ENCODE peak calls at places on chromosomes 11 and 22, in six cellular contexts. T is AG04449, O is bronchial epithelial cell, V is GM12865, S is AG09309, F is A549. Y is an unnamed sample.
A peak's percentile ranks its signal among the peaks of the same experiment; 100 is the strongest.

GRCh38 chr11:13030857-13031256 is 21.7 kb downstream of the RASSF10 start:
- DNase-seq in F (no peak), O (peak; percentile 44), V (no peak), S (no peak), T (no peak), Y (no peak)

GRCh38 chr11:83574516-83574915 is 288.3 kb upstream of the CCDC90B start:
- DNase-seq in S (no peak), T (no peak), V (no peak), F (no peak), O (peak; percentile 42), Y (no peak)

GRCh38 chr11:96763244-96763643 is 373.4 kb downstream of the JRKL start:
- DNase-seq in O (peak; percentile 62), V (no peak), F (no peak), T (no peak), S (no peak), Y (no peak)

GRCh38 chr11:44870142-44870541 is 80.5 kb downstream of the TP53I11 start:
- DNase-seq in O (no peak), T (no peak), V (no peak), S (no peak), F (no peak), Y (no peak)

GRCh38 chr11:71951741-71952310 is 23.0 kb downstream of the RNF121 start:
- DNase-seq in V (no peak), S (no peak), O (no peak), T (no peak), F (no peak), Y (no peak)

GRCh38 chr11:106733518-106734162 is 284.6 kb downstream of the GUCY1A2 start:
- DNase-seq in O (no peak), F (no peak), V (no peak), S (no peak), T (no peak), Y (no peak)

GRCh38 chr11:85886089-85887056 is 31.2 kb downstream of the CCDC83 start:
- DNase-seq in V (no peak), F (no peak), S (peak; percentile 75), O (no peak), T (peak; percentile 72), Y (no peak)

GRCh38 chr11:127491589-127491988 is 491.0 kb upstream of the KIRREL3 start:
- DNase-seq in S (no peak), V (no peak), O (no peak), T (no peak), F (no peak), Y (no peak)

GRCh38 chr11:74639533-74639932 is 47.2 kb downstream of the POLD3 start:
- DNase-seq in T (no peak), F (no peak), V (no peak), O (no peak), S (no peak), Y (no peak)

GRCh38 chr11:104618949-104619348 is 279.3 kb downstream of the CASP12 start:
- DNase-seq in T (no peak), O (no peak), S (no peak), F (no peak), V (no peak), Y (no peak)

GRCh38 chr11:70182266-70182665 is 20.8 kb upstream of the FADD start:
- DNase-seq in F (no peak), O (no peak), T (no peak), V (no peak), S (no peak), Y (no peak)

GRCh38 chr11:131875611-131876010 is 505.2 kb downstream of the NTM start:
- DNase-seq in F (no peak), O (no peak), S (no peak), T (no peak), V (no peak), Y (no peak)

GRCh38 chr22:18966748-18967147 is 30.7 kb upstream of the PRODH start:
- DNase-seq in S (no peak), O (no peak), T (no peak), V (no peak), F (no peak), Y (no peak)

GRCh38 chr11:69075421-69076128 is 26.8 kb downstream of the TPCN2 start:
- DNase-seq in S (peak; percentile 95), T (peak; percentile 65), O (no peak), V (no peak), F (no peak), Y (peak; percentile 18)

GRCh38 chr11:124605719-124606118 is 5.5 kb upstream of the PANX3 start:
- DNase-seq in S (no peak), O (no peak), F (no peak), T (no peak), V (no peak), Y (no peak)

GRCh38 chr11:32213223-32213622 is 122.3 kb downstream of the RCN1 start:
- DNase-seq in F (peak; percentile 41), T (peak; percentile 61), S (no peak), V (peak; percentile 21), O (peak; percentile 71), Y (peak; percentile 25)

GRCh38 chr11:133713406-133713805 is 131.9 kb downstream of the SPATA19 start:
- DNase-seq in F (no peak), S (no peak), O (no peak), T (no peak), V (no peak), Y (no peak)

GRCh38 chr22:44394246-44395115 is 81.7 kb upstream of the SHISAL1 start:
- DNase-seq in V (no peak), T (no peak), S (no peak), O (no peak), F (no peak), Y (no peak)

GRCh38 chr11:112024778-112025678 is at the start of gene DLAT:
- DNase-seq in V (peak; percentile 96), O (peak; percentile 64), S (no peak), T (no peak), F (peak; percentile 90), Y (peak; percentile 33)

GRCh38 chr11:112024178-112024777 is 930 bp upstream of the DLAT start:
- DNase-seq in O (no peak), T (no peak), S (no peak), V (peak; percentile 79), F (no peak), Y (no peak)

GRCh38 chr11:112019066-112019465 is 6.1 kb upstream of the DLAT start:
- DNase-seq in V (no peak), S (no peak), O (no peak), T (no peak), F (no peak), Y (no peak)

GRCh38 chr11:112025682-112026081 is 474 bp downstream of the DLAT start:
- DNase-seq in S (no peak), F (peak; percentile 13), T (no peak), O (peak; percentile 22), V (no peak), Y (no peak)

GRCh38 chr11:112023104-112023503 is 2.1 kb upstream of the DLAT start:
- DNase-seq in V (no peak), T (no peak), O (no peak), F (peak; percentile 10), S (no peak), Y (no peak)
- TF ChIP-seq CTCF in V (no peak), T (no peak), O (no peak), F (no peak), S (no peak), Y (no peak)

DNA sequence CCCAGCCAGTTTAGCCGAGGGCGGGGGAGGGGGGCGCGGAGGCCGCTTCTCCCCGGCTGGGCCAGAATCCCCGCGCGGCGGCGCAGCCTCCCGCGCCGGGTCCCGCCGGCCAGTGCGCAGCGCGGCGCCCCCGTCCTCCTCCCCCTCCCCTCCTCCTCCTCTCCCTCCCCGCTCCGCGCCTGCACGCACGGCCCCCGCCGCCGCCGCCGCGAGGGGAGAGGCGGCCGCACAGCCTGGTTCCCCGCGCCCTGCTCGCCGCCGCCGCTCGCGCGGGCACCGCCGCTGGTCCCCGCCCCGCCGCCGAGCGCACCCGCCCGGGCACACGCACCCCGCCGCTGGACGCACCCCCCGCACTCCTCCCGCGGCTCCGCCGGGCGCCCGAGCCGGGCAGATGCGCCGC is at the start of gene FLRT1:
- DNase-seq in F (no peak), S (no peak), V (no peak), O (no peak), T (no peak), Y (no peak)
- H3K4me3 ChIP-seq in F (peak within 1 kb of the TSS; percentile 66), S (peak within 1 kb of the TSS; percentile 40), V (no peak within 1 kb of the TSS), O (no peak within 1 kb of the TSS), T (peak within 1 kb of the TSS; percentile 54), Y (peak within 1 kb of the TSS; percentile 25)

GRCh38 chr22:39773976-39774539 is 119.5 kb downstream of the ENTHD1 start:
- DNase-seq in S (no peak), F (no peak), T (no peak), O (peak; percentile 18), V (peak; percentile 74), Y (no peak)
- TF ChIP-seq CTCF in S (no peak), F (no peak), T (no peak), O (no peak), V (no peak), Y (no peak)

DNA sequence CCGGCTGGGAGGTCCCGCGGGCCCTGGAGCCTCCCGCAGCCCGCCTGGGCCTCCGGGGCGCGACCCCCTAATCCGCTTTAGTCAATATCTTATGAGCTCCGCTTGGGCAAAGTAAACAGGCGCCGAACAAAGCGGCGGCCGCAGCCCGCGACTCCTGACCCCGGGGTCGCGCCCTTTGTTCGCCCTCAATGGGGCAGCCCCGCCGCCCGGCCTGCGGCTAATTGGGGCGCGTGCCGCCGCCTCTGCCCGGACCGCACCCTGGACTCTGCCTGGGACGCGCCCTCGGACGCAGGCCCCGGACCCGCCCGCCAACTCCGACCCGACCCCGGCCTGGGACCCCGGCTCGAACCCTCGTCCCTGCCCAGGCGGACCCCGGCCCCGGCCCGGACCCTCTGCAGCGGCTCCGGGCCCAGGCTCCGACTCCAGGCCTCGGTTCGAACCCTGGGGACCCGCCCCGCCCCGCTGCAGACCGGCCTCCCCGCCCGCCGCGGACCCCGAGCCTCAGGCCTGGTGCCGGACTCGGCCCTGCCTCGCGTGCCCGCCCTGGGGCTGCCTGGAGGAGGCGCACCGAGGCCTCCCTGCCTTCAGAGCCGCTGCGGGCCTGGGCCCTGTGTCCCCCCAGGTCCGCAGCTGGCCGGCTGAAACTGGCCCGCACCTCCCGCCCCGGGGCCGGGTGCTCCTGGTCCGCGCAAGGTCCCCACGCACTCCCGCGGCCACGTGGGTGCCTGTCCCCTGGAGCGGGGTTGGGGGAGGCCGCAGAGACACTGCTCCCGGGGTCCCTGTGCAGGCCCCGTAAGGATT is 84.7 kb upstream of the WNT7B start:
- DNase-seq in F (no peak), O (no peak), V (no peak), S (no peak), T (no peak), Y (no peak)
- H3K4me3 ChIP-seq in F (no peak overlapping the region), O (no peak overlapping the region), V (no peak overlapping the region), S (no peak overlapping the region), T (no peak overlapping the region), Y (no peak overlapping the region)

GRCh38 chr11:57069942-57070341 is 81.2 kb downstream of the OR5AK2 start:
- DNase-seq in S (no peak), V (no peak), T (no peak), F (no peak), O (peak; percentile 34), Y (no peak)

GRCh38 chr11:57071829-57072228 is 83.1 kb downstream of the OR5AK2 start:
- DNase-seq in S (peak; percentile 11), V (no peak), O (peak; percentile 85), F (peak; percentile 63), T (no peak), Y (no peak)

GRCh38 chr11:57073121-57073520 is 84.4 kb downstream of the OR5AK2 start:
- DNase-seq in S (no peak), T (no peak), O (no peak), F (peak; percentile 26), V (no peak), Y (no peak)

GRCh38 chr11:57072640-57073039 is 83.9 kb downstream of the OR5AK2 start:
- DNase-seq in O (peak; percentile 99), V (no peak), T (peak; percentile 97), S (peak; percentile 98), F (peak; percentile 93), Y (peak; percentile 93)
- TF ChIP-seq CTCF in O (no peak), V (no peak), T (no peak), S (no peak), F (no peak), Y (no peak)

Y was measured in retinal pigment epithelial cell.